ENCODE peak calls at places on chromosomes 6 and 20, in nine cellular contexts. Z is SK-N-SH, W is H1, L is tibial nerve, H is A549, P is K562, N is transverse colon, F is GM12878, S is suprapubic skin. O is an unnamed sample.

GRCh38 chr20:41140226-41141133 is 3.1 kb downstream of the PLCG1 start:
- DNase-seq in Z (no peak), W (no peak), L (no peak), H (no peak), P (no peak), N (peak), F (no peak), S (no peak), O (no peak)

GRCh38 chr6:48714286-48715049 is 603.5 kb upstream of the PTCHD4 start:
- DNase-seq in Z (no peak), W (no peak), L (no peak), H (no peak), P (no peak), N (no peak), F (no peak), S (no peak), O (no peak)

GRCh38 chr6:166268431-166268830 is 39.8 kb downstream of the PRR18 start:
- DNase-seq in Z (no peak), W (no peak), L (no peak), H (no peak), P (no peak), N (no peak), F (no peak), S (no peak), O (no peak)

GRCh38 chr6:35272005-35272404 is 12.5 kb downstream of the ZNF76 start:
- DNase-seq in Z (no peak), W (no peak), L (no peak), H (no peak), P (no peak), N (no peak), F (no peak), S (no peak), O (no peak)

GRCh38 chr20:3802524-3803239 is 6.6 kb downstream of the CDC25B start:
- DNase-seq in Z (no peak), W (no peak), L (no peak), H (no peak), P (no peak), N (no peak), F (no peak), S (no peak), O (no peak)

GRCh38 chr6:157768863-157769551 is 54.0 kb upstream of the SNX9 start:
- DNase-seq in Z (no peak), W (no peak), L (no peak), H (no peak), P (no peak), N (no peak), F (no peak), S (no peak), O (no peak)

GRCh38 chr6:12957321-12958051 is 240.9 kb downstream of the PHACTR1 start:
- DNase-seq in Z (peak), W (no peak), L (peak), H (peak), P (no peak), N (peak), F (no peak), S (peak), O (peak)

GRCh38 chr6:40722553-40723258 is 135.5 kb upstream of the LRFN2 start:
- DNase-seq in Z (no peak), W (no peak), L (no peak), H (no peak), P (no peak), N (no peak), F (no peak), S (no peak), O (no peak)

GRCh38 chr6:84687487-84687886 is 76.9 kb downstream of the TBX18 start:
- DNase-seq in Z (no peak), W (no peak), L (no peak), H (no peak), P (no peak), N (no peak), F (no peak), S (no peak), O (no peak)

GRCh38 chr6:141307309-141307998 is 825.3 kb upstream of the GJE1 start:
- DNase-seq in Z (no peak), W (no peak), L (no peak), H (no peak), P (no peak), N (no peak), F (no peak), S (no peak), O (no peak)

GRCh38 chr6:119237177-119237715 is 112.3 kb downstream of the MAN1A1 start:
- DNase-seq in Z (no peak), W (no peak), L (no peak), H (no peak), P (no peak), N (no peak), F (no peak), S (no peak), O (no peak)

GRCh38 chr6:39076086-39076992 is 27.8 kb downstream of the GLP1R start:
- DNase-seq in Z (no peak), W (no peak), L (no peak), H (no peak), P (no peak), N (no peak), F (no peak), S (peak), O (no peak)

GRCh38 chr20:3238616-3239025 is 369 bp downstream of the SLC4A11 start:
- DNase-seq in Z (no peak), W (no peak), L (no peak), H (no peak), P (peak), N (peak), F (no peak), S (no peak), O (peak)

GRCh38 chr6:93419304-93420162 is at the start of gene EPHA7:
- DNase-seq in Z (peak), W (peak), L (peak), H (peak), P (peak), N (peak), F (no peak), S (peak), O (peak)

GRCh38 chr20:58349586-58349985 is 39.4 kb upstream of the VAPB start:
- DNase-seq in Z (peak), W (no peak), L (no peak), H (peak), P (no peak), N (no peak), F (no peak), S (no peak), O (no peak)

GRCh38 chr6:139981810-139982550 is 607.5 kb upstream of the CITED2 start:
- DNase-seq in Z (no peak), W (no peak), L (no peak), H (peak), P (no peak), N (peak), F (no peak), S (no peak), O (no peak)

GRCh38 chr6:158411998-158412397 is 99.7 kb downstream of the TULP4 start:
- DNase-seq in Z (no peak), W (no peak), L (no peak), H (no peak), P (no peak), N (no peak), F (no peak), S (no peak), O (no peak)

GRCh38 chr6:6546318-6547110 is 42.0 kb upstream of the LY86 start:
- DNase-seq in Z (peak), W (no peak), L (peak), H (no peak), P (no peak), N (peak), F (no peak), S (no peak), O (peak)

GRCh38 chr6:56463443-56463842 is 179.2 kb downstream of the DST start:
- DNase-seq in Z (no peak), W (no peak), L (no peak), H (no peak), P (no peak), N (no peak), F (no peak), S (no peak), O (no peak)

GRCh38 chr20:12653642-12654041 is 355.1 kb upstream of the SPTLC3 start:
- DNase-seq in Z (no peak), W (no peak), L (no peak), H (no peak), P (no peak), N (no peak), F (no peak), S (no peak), O (no peak)

GRCh38 chr20:12847862-12848261 is 160.9 kb upstream of the SPTLC3 start:
- DNase-seq in Z (no peak), W (no peak), L (no peak), H (no peak), P (no peak), N (no peak), F (no peak), S (no peak), O (no peak)

GRCh38 chr6:106525111-106525884 is 104.0 kb downstream of the RTN4IP1 start:
- DNase-seq in Z (no peak), W (no peak), L (no peak), H (no peak), P (no peak), N (no peak), F (no peak), S (no peak), O (no peak)

GRCh38 chr6:158018851-158019361 is 37.2 kb downstream of the SYNJ2 start:
- DNase-seq in Z (no peak), W (no peak), L (no peak), H (no peak), P (no peak), N (no peak), F (no peak), S (no peak), O (no peak)

GRCh38 chr6:26124550-26125014 is 37.4 kb downstream of the HFE start:
- DNase-seq in Z (no peak), W (no peak), L (peak), H (no peak), P (no peak), N (no peak), F (no peak), S (no peak), O (no peak)

GRCh38 chr20:47465335-47466090 is 36.2 kb upstream of the NCOA3 start:
- DNase-seq in Z (no peak), W (no peak), L (no peak), H (no peak), P (peak), N (no peak), F (no peak), S (no peak), O (no peak)

GRCh38 chr6:142079130-142079529 is 53.6 kb upstream of the GJE1 start:
- DNase-seq in Z (no peak), W (no peak), L (no peak), H (no peak), P (no peak), N (no peak), F (no peak), S (no peak), O (no peak)

GRCh38 chr20:60215786-60216730 is 257.8 kb downstream of the CDH26 start:
- DNase-seq in Z (peak), W (no peak), L (no peak), H (no peak), P (no peak), N (no peak), F (no peak), S (no peak), O (no peak)

GRCh38 chr20:32155017-32155965 is 45.8 kb downstream of the TM9SF4 start:
- DNase-seq in Z (peak), W (peak), L (peak), H (peak), P (no peak), N (peak), F (peak), S (peak), O (peak)

GRCh38 chr20:25543068-25543467 is 42.3 kb downstream of the NINL start:
- DNase-seq in Z (no peak), W (no peak), L (no peak), H (no peak), P (no peak), N (no peak), F (no peak), S (no peak), O (no peak)

GRCh38 chr20:17992847-17993508 is 24.2 kb downstream of the MGME1 start:
- DNase-seq in Z (no peak), W (no peak), L (no peak), H (no peak), P (no peak), N (no peak), F (no peak), S (no peak), O (no peak)

GRCh38 chr20:17998446-17998845 is 29.6 kb downstream of the MGME1 start:
- DNase-seq in Z (no peak), W (no peak), L (no peak), H (no peak), P (no peak), N (no peak), F (no peak), S (no peak), O (no peak)

GRCh38 chr20:17992224-17992637 is 23.4 kb downstream of the MGME1 start:
- DNase-seq in Z (no peak), W (no peak), L (no peak), H (no peak), P (no peak), N (no peak), F (peak), S (no peak), O (no peak)

GRCh38 chr20:17993546-17993945 is 24.7 kb downstream of the MGME1 start:
- DNase-seq in Z (no peak), W (no peak), L (no peak), H (no peak), P (no peak), N (no peak), F (no peak), S (no peak), O (no peak)

DNA sequence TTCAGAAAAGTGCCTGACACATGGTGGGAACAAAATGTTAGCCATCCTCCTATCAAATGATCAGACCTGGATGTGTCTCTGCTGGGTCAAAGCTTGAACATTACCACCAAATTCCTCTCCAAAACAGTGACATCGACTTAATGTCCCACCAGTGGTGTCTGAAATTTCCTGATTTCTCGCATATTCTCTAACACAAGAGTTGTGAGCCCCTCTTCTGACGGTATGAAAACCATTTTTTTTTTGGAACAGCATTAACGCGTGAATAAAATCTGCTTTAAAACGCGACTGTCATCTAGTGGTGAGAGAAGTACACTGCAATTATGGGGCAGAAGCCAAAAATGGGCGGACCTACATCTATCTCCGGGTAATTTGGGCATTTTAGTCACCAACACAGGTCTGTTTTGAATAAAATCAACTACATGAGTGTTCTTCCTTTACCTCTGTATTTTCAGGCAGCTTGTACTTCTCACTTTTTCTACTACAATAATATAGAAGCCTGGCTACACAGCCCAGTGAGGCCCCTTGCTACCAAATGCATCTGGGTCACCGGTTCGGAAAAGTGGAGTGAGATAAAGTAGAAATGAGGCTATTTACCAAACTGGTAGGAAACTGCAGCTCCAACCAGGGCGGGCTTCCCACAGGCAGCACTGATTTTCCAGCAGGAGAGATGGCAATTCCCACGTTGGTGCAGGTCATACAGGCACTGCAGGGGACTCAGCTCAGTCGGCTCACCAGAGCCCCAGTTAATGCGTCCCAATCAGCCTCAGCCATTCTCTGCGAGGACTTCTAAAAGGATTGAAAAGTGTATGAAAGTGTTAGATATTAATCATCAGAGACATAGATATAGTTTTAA is 27.4 kb downstream of the MGME1 start:
- DNase-seq in Z (peak), W (no peak), L (peak), H (peak), P (peak), N (no peak), F (no peak), S (no peak), O (no peak)
- TF ChIP-seq EP300 in Z (no peak), W (no peak), L (peak), H (no peak), P (no peak), N (no peak), F (no peak), S (no peak), O (no peak)

GRCh38 chr6:108166664-108167448 is 1.0 kb downstream of the NR2E1 start:
- DNase-seq in Z (peak), W (no peak), L (no peak), H (no peak), P (no peak), N (no peak), F (no peak), S (no peak), O (no peak)

GRCh38 chr6:108167449-108167903 is 1.7 kb downstream of the NR2E1 start:
- DNase-seq in Z (no peak), W (no peak), L (no peak), H (no peak), P (no peak), N (no peak), F (no peak), S (no peak), O (no peak)

GRCh38 chr6:108168501-108168979 is 2.7 kb downstream of the NR2E1 start:
- DNase-seq in Z (peak), W (no peak), L (no peak), H (no peak), P (no peak), N (peak), F (no peak), S (no peak), O (peak)

GRCh38 chr6:108168980-108169800 is 3.4 kb downstream of the NR2E1 start:
- DNase-seq in Z (peak), W (no peak), L (no peak), H (no peak), P (no peak), N (no peak), F (no peak), S (no peak), O (no peak)

DNA sequence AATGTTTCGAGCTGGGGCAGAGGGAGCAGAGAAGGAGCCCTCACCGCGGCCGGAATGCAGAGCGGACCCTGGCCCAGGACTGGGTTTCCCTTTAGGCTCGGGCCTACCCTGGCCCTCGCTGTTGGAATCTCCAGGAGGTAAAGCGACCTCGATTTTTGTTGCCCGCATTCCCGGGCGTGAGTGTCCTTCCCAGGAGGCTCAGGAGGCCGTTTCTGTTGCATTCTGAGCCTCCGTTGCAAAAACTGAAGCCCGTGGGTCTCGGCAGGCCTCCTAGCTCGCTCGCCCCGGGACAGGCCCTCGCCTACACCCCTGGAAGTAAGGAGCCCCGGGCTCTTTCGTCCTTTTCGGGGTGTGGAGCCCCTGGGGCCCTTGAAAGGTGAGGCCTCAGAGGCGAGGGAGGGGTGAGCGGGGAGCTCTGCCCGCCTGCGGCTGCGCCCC is 2.2 kb downstream of the NR2E1 start:
- DNase-seq in Z (no peak), W (no peak), L (no peak), H (no peak), P (no peak), N (no peak), F (no peak), S (no peak), O (no peak)
- H3K4me3 ChIP-seq in Z (no peak), W (peak), L (no peak), H (no peak), P (no peak), N (peak), F (no peak), S (peak), O (peak)

DNA sequence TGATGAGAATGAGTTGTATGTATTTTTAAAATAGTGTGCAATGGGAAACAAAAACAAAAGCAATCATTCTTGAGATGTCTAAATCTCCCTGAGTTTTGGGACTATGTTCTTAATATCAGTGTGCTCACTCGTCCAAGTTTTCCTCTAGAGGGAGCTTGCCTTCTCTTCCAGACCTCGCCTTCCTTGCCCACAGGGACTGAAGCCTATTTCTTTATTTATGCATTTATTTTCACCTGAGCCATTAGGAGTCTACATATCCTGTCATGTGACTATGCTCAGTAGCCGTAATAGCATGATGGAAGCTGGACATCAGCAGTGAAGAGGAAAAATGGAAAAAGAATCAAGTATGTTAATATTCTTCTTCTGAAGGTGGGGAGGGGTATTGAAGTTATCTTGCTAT is 131.2 kb downstream of the SH3BGRL2 start:
- DNase-seq in Z (no peak), W (no peak), L (no peak), H (peak), P (no peak), N (no peak), F (no peak), S (no peak), O (no peak)
- TF ChIP-seq CTCF in Z (peak), W (peak), L (no peak), H (no peak), P (peak), N (no peak), F (no peak), S (no peak), O (no peak)

DNA sequence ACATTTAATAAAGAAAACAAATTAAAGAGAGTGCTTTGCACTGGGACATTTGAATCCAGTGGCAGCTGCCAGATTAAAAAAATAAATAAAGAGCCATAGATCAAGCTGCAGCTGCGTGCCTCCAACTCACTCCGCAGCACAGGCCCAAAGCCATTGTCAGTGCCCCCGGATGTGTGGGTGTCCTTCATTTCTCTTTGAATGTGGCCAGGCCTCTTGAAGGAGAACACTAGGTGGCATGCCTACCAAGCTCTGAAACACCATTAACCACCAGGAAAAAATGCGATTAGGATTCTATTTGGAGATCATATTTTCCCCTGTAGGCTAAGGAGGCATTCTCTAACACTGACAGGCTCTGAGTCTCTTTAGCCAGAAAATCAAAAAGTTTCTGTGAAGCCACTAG is 549.8 kb downstream of the PRKN start:
- DNase-seq in Z (peak), W (no peak), L (no peak), H (no peak), P (no peak), N (no peak), F (no peak), S (no peak), O (no peak)
- TF ChIP-seq EP300 in Z (peak), W (no peak), L (peak), H (no peak), P (no peak), N (no peak), F (no peak), S (no peak), O (no peak)

DNA sequence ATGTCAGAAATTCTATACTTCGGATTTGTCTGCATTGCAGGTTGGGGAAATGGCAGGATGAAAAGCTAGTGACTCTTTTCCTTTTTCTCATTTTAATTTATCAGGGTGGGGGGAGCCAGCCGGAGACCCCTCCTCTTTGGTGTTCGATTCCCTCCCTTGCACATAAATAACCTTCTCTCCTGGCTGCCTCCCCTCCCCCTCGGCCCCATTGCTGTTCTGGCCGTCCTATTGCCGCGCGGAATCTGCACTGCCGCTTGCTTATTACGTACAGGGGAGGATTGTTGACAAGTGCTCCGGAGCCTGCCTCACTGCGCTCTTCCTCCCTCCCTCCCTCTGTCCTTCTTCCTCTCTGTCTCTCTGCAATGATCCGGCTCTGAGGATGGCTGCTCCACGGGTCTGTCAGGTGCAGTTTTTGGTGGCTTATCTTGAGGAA is 154.7 kb downstream of the JARID2 start:
- DNase-seq in Z (peak), W (no peak), L (peak), H (peak), P (peak), N (peak), F (no peak), S (no peak), O (no peak)
- H3K4me3 ChIP-seq in Z (peak), W (peak), L (no peak), H (peak), P (peak), N (peak), F (peak), S (peak), O (peak)

O was measured in stomach.